ENCODE peak calls at places on chromosomes 3 and 15, in five cellular contexts. L is astrocyte; Q is neural progenitor cell; W is CD8-positive, alpha-beta T cell; H is SK-N-SH. P is an unnamed sample. For H3K27me3, the result is how much of the 10 kb centered on the place peaks cover.

GRCh38 chr3:193869221-193870201 is 266.4 kb upstream of the HES1 start:
- DNase-seq in W (no peak), H (peak), L (peak), Q (peak), P (no peak)

GRCh38 chr15:58951388-58952060 is 18.0 kb upstream of the SLTM start:
- DNase-seq in Q (no peak), H (no peak), W (no peak), L (peak), P (no peak)

GRCh38 chr3:124859025-124859424 is 28.1 kb downstream of the ITGB5 start:
- DNase-seq in L (peak), H (no peak), Q (no peak), W (no peak), P (no peak)

GRCh38 chr3:54564374-54564925 is 363.4 kb downstream of the LRTM1 start:
- DNase-seq in W (no peak), H (no peak), L (no peak), Q (no peak), P (no peak)

GRCh38 chr15:98322551-98322950 is 325.8 kb upstream of the IGF1R start:
- DNase-seq in H (no peak), Q (no peak), L (no peak), W (no peak), P (no peak)

GRCh38 chr3:61530355-61530754 is 31.0 kb upstream of the PTPRG start:
- DNase-seq in Q (peak), H (peak), L (peak), W (no peak), P (no peak)

GRCh38 chr3:136920904-136921649 is 36.7 kb upstream of the IL20RB start:
- DNase-seq in W (no peak), H (no peak), L (no peak), Q (no peak), P (no peak)

GRCh38 chr3:125055165-125055912 is 458 bp downstream of the HEG1 start:
- DNase-seq in W (peak), L (no peak), H (peak), Q (no peak), P (no peak)

GRCh38 chr15:72339777-72340177 is 19.8 kb upstream of the CELF6 start:
- DNase-seq in H (peak), Q (no peak), L (peak), W (no peak), P (no peak)

GRCh38 chr3:32241100-32241499 is 2.6 kb downstream of the CMTM8 start:
- DNase-seq in H (no peak), W (no peak), L (no peak), Q (no peak), P (no peak)

GRCh38 chr15:63994073-63994600 is 52.1 kb downstream of the DAPK2 start:
- DNase-seq in W (no peak), L (no peak), Q (no peak), H (no peak), P (no peak)

GRCh38 chr3:146540236-146540635 is 4.2 kb downstream of the PLSCR1 start:
- DNase-seq in Q (no peak), W (no peak), L (no peak), H (no peak), P (no peak)

GRCh38 chr3:153944084-153944483 is 177.1 kb upstream of the ARHGEF26 start:
- DNase-seq in Q (no peak), L (no peak), H (no peak), W (no peak), P (no peak)

GRCh38 chr3:191775451-191776233 is 314.7 kb downstream of the PYDC2 start:
- DNase-seq in L (peak), Q (no peak), H (no peak), W (no peak), P (no peak)

GRCh38 chr15:81400640-81401236 is 26.7 kb upstream of the TMC3 start:
- DNase-seq in L (peak), Q (peak), W (no peak), H (peak), P (peak)

GRCh38 chr15:42549052-42549491 is 434 bp downstream of the HAUS2 start:
- DNase-seq in H (peak), Q (peak), W (no peak), L (peak), P (no peak)

GRCh38 chr3:64878372-64878771 is 190.6 kb upstream of the ADAMTS9 start:
- DNase-seq in W (no peak), L (peak), Q (no peak), H (no peak), P (no peak)

GRCh38 chr15:95235033-95235432 is 1003.7 kb downstream of the MCTP2 start:
- DNase-seq in W (no peak), Q (no peak), L (no peak), H (no peak), P (no peak)

GRCh38 chr3:171654809-171655208 is 155.5 kb downstream of the PLD1 start:
- DNase-seq in L (peak), Q (no peak), W (no peak), H (no peak), P (no peak)

GRCh38 chr15:97998307-97999071 is 38.0 kb downstream of the ARRDC4 start:
- DNase-seq in H (no peak), L (no peak), W (no peak), Q (no peak), P (no peak)

GRCh38 chr3:121574449-121574848 is 6.7 kb downstream of the ARGFX start:
- DNase-seq in W (no peak), H (no peak), Q (no peak), L (peak), P (no peak)

GRCh38 chr3:33426630-33427341 is 13.4 kb downstream of the UBP1 start:
- DNase-seq in L (no peak), W (no peak), Q (no peak), H (no peak), P (no peak)

GRCh38 chr3:120926146-120926545 is 18.1 kb downstream of the STXBP5L start:
- DNase-seq in H (no peak), L (no peak), W (no peak), Q (no peak), P (no peak)

GRCh38 chr15:52505141-52505540 is 23.5 kb downstream of the MYO5A start:
- DNase-seq in Q (no peak), L (no peak), W (no peak), H (no peak), P (no peak)

GRCh38 chr3:29922990-29923746 is 642.3 kb downstream of the RBMS3 start:
- DNase-seq in Q (no peak), W (no peak), H (peak), L (peak), P (no peak)

GRCh38 chr3:97684490-97684889 is 80.1 kb upstream of the ARL6 start:
- DNase-seq in W (no peak), Q (no peak), L (no peak), H (no peak), P (no peak)

GRCh38 chr15:94610069-94610863 is 378.9 kb downstream of the MCTP2 start:
- DNase-seq in H (no peak), Q (no peak), W (no peak), L (no peak), P (no peak)

GRCh38 chr3:143135150-143135549 is 15.6 kb downstream of the CHST2 start:
- DNase-seq in W (no peak), H (peak), L (peak), Q (no peak), P (no peak)

GRCh38 chr3:175655366-175655765 is 796.2 kb downstream of the NAALADL2 start:
- DNase-seq in Q (no peak), L (no peak), H (no peak), W (no peak), P (no peak)

GRCh38 chr3:24773798-24774197 is 279.1 kb upstream of the THRB start:
- DNase-seq in L (peak), H (peak), Q (peak), W (no peak), P (peak)

DNA sequence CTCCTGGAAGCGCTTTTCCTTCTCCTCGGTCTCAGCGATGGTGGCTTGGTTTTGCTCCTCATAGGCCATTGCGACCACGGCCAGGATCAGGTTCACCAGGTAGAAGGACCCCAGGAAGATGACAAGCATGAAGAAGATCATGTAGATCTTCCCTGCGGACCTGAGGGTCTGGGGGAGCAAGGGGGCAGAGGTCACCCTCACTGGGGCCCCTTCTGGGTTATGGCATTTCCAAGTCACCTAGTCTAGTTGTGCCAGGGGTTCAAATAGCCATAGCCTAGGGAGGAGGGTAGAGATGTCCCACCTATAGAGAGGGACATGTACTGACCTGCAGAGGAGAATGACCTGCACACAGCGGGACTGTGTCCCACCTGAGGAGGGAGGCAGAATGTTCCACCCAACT is 43.5 kb downstream of the SCN5A start:
- DNase-seq in W (no peak), L (no peak), H (no peak), Q (no peak), P (no peak)
- H3K27me3 ChIP-seq in W (under half), L (under half), H (under half), Q (under half), P (under half)

GRCh38 chr15:31163769-31164572 is 62.4 kb upstream of the TRPM1 start:
- DNase-seq in H (no peak), Q (no peak), W (no peak), L (peak), P (no peak)
- H3K27ac ChIP-seq in H (no peak), Q (no peak), W (no peak), L (no peak), P (no peak)

GRCh38 chr15:69836526-69837230 is 261.0 kb downstream of the TLE3 start:
- DNase-seq in Q (no peak), W (no peak), L (no peak), H (no peak), P (no peak)

GRCh38 chr15:69838338-69838737 is 259.4 kb downstream of the TLE3 start:
- DNase-seq in Q (no peak), L (no peak), H (no peak), W (no peak), P (no peak)

GRCh38 chr15:69830425-69830824 is 267.3 kb downstream of the TLE3 start:
- DNase-seq in W (no peak), L (no peak), H (no peak), Q (no peak), P (no peak)

GRCh38 chr15:69834756-69835155 is 263.0 kb downstream of the TLE3 start:
- DNase-seq in H (no peak), W (no peak), L (no peak), Q (peak), P (no peak)

GRCh38 chr15:69834256-69834655 is 263.5 kb downstream of the TLE3 start:
- DNase-seq in H (no peak), W (no peak), Q (no peak), L (no peak), P (no peak)
- H3K27me3 ChIP-seq in H (under half), W (under half), Q (under half), L (under half), P (under half)

DNA sequence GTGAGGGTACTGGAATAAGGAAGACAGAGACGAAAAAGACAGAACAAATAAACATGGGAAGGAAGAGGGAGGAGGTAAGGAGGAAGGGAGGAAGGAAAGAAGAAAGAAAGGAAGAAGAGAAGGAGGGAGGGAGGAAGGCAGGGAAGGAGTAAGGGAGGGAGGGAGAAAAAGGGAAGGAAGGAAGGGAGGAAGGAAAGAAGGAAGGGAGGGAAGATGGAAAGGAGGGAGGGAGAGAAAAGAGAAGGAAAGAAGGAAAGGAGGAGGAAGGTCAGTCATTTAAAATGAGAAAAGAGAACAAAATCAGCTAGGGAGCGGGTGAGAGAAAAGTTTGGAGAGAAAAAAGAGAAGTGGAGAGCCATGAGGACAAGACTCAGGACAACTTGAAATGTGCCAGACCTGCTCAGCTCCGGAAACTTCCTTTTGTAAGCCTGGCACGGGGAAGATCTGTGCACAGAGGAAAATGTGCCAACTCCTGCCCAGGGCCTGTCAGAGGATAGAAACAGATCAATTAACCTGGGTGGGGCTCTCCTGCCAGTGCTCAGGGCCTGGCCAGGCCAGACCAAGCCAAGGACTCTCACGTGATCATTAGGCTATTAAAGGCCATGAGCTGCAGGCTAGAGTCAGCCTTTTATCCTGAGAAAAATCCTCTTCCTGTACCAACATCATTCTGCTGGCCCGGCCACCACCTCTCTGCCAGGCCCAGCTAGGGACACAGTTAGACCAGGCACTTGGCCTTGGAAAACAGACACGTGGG is 50.1 kb upstream of the BCL6 start:
- DNase-seq in W (no peak), L (no peak), Q (no peak), H (no peak), P (no peak)
- H3K27ac ChIP-seq in W (no peak), L (no peak), Q (no peak), H (no peak), P (no peak)

GRCh38 chr15:45391746-45392711 is 13.7 kb upstream of the GATM start:
- DNase-seq in L (no peak), H (no peak), Q (no peak), W (no peak), P (no peak)

GRCh38 chr15:45394681-45395080 is 16.3 kb upstream of the GATM start:
- DNase-seq in Q (no peak), L (no peak), W (no peak), H (no peak), P (no peak)

GRCh38 chr15:45397116-45397665 is 18.8 kb upstream of the GATM start:
- DNase-seq in L (no peak), W (no peak), H (no peak), Q (no peak), P (no peak)

GRCh38 chr15:45395956-45396355 is 17.6 kb upstream of the GATM start:
- DNase-seq in W (no peak), H (no peak), L (no peak), Q (no peak), P (no peak)

GRCh38 chr15:45393851-45394250 is 15.5 kb upstream of the GATM start:
- DNase-seq in Q (no peak), W (no peak), H (no peak), L (no peak), P (no peak)
- H3K27me3 ChIP-seq in Q (half or more), W (under half), H (under half), L (under half), P (under half)

GRCh38 chr3:73451276-73451973 is 173.3 kb downstream of the PDZRN3 start:
- DNase-seq in Q (no peak), L (no peak), H (no peak), W (no peak), P (no peak)
- H3K27ac ChIP-seq in Q (no peak), L (no peak), H (no peak), W (no peak), P (no peak)

GRCh38 chr15:62163397-62163796 is 1.7 kb downstream of the C2CD4B start:
- DNase-seq in W (no peak), Q (no peak), H (no peak), L (no peak), P (no peak)
- H3K27me3 ChIP-seq in W (under half), Q (half or more), H (under half), L (under half), P (under half)